ENCODE peak calls at places on chromosome 13, in nine cellular contexts. One of them, this sample, is unnamed.
A peak's percentile ranks its signal among the peaks of the same experiment; 100 is the strongest.

GRCh38 chr13:111938743-111939142 is 128.2 kb upstream of the SOX1 start:
- DNase-seq in coronary artery: no peak
- DNase-seq in CD8-positive, alpha-beta T cell: no peak
- DNase-seq in GM23338: no peak
- DNase-seq in PC-9: no peak
- DNase-seq in BJ: no peak
- DNase-seq in uterus: no peak
- DNase-seq in cardiac fibroblast: no peak
- DNase-seq in breast epithelium: no peak
- DNase-seq in this sample: no peak

GRCh38 chr13:74464656-74465055 is 330.5 kb upstream of the KLF12 start:
- DNase-seq in coronary artery: no peak
- DNase-seq in breast epithelium: no peak
- DNase-seq in CD8-positive, alpha-beta T cell: no peak
- DNase-seq in BJ: no peak
- DNase-seq in PC-9: no peak
- DNase-seq in GM23338: no peak
- DNase-seq in cardiac fibroblast: peak; percentile 11
- DNase-seq in uterus: no peak
- DNase-seq in this sample: no peak

GRCh38 chr13:91946498-91947070 is 548.2 kb downstream of the GPC5 start:
- DNase-seq in coronary artery: no peak
- DNase-seq in CD8-positive, alpha-beta T cell: no peak
- DNase-seq in GM23338: peak; percentile 78
- DNase-seq in breast epithelium: no peak
- DNase-seq in BJ: no peak
- DNase-seq in uterus: no peak
- DNase-seq in PC-9: no peak
- DNase-seq in cardiac fibroblast: peak; percentile 21
- DNase-seq in this sample: no peak

GRCh38 chr13:73952683-73953082 is 181.5 kb downstream of the KLF12 start:
- DNase-seq in PC-9: no peak
- DNase-seq in CD8-positive, alpha-beta T cell: no peak
- DNase-seq in coronary artery: no peak
- DNase-seq in uterus: no peak
- DNase-seq in BJ: no peak
- DNase-seq in cardiac fibroblast: no peak
- DNase-seq in GM23338: no peak
- DNase-seq in breast epithelium: no peak
- DNase-seq in this sample: no peak

GRCh38 chr13:69856331-69856730 is 251.3 kb upstream of the ATXN8OS start:
- DNase-seq in CD8-positive, alpha-beta T cell: no peak
- DNase-seq in coronary artery: no peak
- DNase-seq in breast epithelium: no peak
- DNase-seq in uterus: no peak
- DNase-seq in PC-9: peak; percentile 2
- DNase-seq in cardiac fibroblast: no peak
- DNase-seq in GM23338: peak; percentile 83
- DNase-seq in BJ: no peak
- DNase-seq in this sample: no peak

GRCh38 chr13:43830481-43830873 is 43.7 kb upstream of the ENOX1 start:
- DNase-seq in uterus: no peak
- DNase-seq in PC-9: no peak
- DNase-seq in CD8-positive, alpha-beta T cell: no peak
- DNase-seq in breast epithelium: no peak
- DNase-seq in coronary artery: no peak
- DNase-seq in cardiac fibroblast: peak; percentile 89
- DNase-seq in GM23338: no peak
- DNase-seq in BJ: peak; percentile 53
- DNase-seq in this sample: no peak

GRCh38 chr13:44404261-44405139 is 30.9 kb downstream of the SERP2 start:
- DNase-seq in GM23338: peak; percentile 46
- DNase-seq in breast epithelium: peak; percentile 33
- DNase-seq in CD8-positive, alpha-beta T cell: no peak
- DNase-seq in PC-9: no peak
- DNase-seq in cardiac fibroblast: no peak
- DNase-seq in coronary artery: no peak
- DNase-seq in uterus: no peak
- DNase-seq in BJ: no peak
- DNase-seq in this sample: no peak

GRCh38 chr13:59774511-59774911 is 389.2 kb downstream of the DIAPH3 start:
- DNase-seq in coronary artery: no peak
- DNase-seq in CD8-positive, alpha-beta T cell: no peak
- DNase-seq in GM23338: peak; percentile 30
- DNase-seq in uterus: no peak
- DNase-seq in BJ: peak; percentile 48
- DNase-seq in breast epithelium: peak; percentile 18
- DNase-seq in PC-9: no peak
- DNase-seq in cardiac fibroblast: peak; percentile 63
- DNase-seq in this sample: no peak

GRCh38 chr13:44368062-44368591 is 5.5 kb upstream of the SERP2 start:
- DNase-seq in CD8-positive, alpha-beta T cell: no peak
- DNase-seq in cardiac fibroblast: no peak
- DNase-seq in uterus: no peak
- DNase-seq in breast epithelium: no peak
- DNase-seq in PC-9: no peak
- DNase-seq in coronary artery: no peak
- DNase-seq in GM23338: no peak
- DNase-seq in BJ: peak; percentile 78
- DNase-seq in this sample: no peak

GRCh38 chr13:82717249-82717648 is 1165.0 kb downstream of the SLITRK1 start:
- DNase-seq in CD8-positive, alpha-beta T cell: no peak
- DNase-seq in breast epithelium: no peak
- DNase-seq in BJ: peak; percentile 12
- DNase-seq in cardiac fibroblast: peak; percentile 67
- DNase-seq in GM23338: no peak
- DNase-seq in PC-9: no peak
- DNase-seq in coronary artery: no peak
- DNase-seq in uterus: no peak
- DNase-seq in this sample: no peak

GRCh38 chr13:106033634-106034033 is 501.8 kb downstream of the EFNB2 start:
- DNase-seq in uterus: no peak
- DNase-seq in BJ: no peak
- DNase-seq in CD8-positive, alpha-beta T cell: no peak
- DNase-seq in cardiac fibroblast: peak; percentile 81
- DNase-seq in PC-9: no peak
- DNase-seq in breast epithelium: no peak
- DNase-seq in GM23338: peak; percentile 4
- DNase-seq in coronary artery: no peak
- DNase-seq in this sample: no peak

GRCh38 chr13:74132768-74133656 is 1.2 kb downstream of the KLF12 start:
- DNase-seq in cardiac fibroblast: peak; percentile 68
- DNase-seq in coronary artery: peak; percentile 75
- DNase-seq in uterus: peak; percentile 24
- DNase-seq in CD8-positive, alpha-beta T cell: peak; percentile 52
- DNase-seq in breast epithelium: no peak
- DNase-seq in BJ: no peak
- DNase-seq in GM23338: peak; percentile 68
- DNase-seq in PC-9: no peak
- DNase-seq in this sample: no peak

GRCh38 chr13:51071493-51071892 is 39.6 kb downstream of the C13orf42 start:
- DNase-seq in BJ: no peak
- DNase-seq in breast epithelium: no peak
- DNase-seq in cardiac fibroblast: no peak
- DNase-seq in coronary artery: no peak
- DNase-seq in GM23338: peak; percentile 31
- DNase-seq in CD8-positive, alpha-beta T cell: no peak
- DNase-seq in uterus: no peak
- DNase-seq in PC-9: no peak
- DNase-seq in this sample: no peak
- H3K4me3 ChIP-seq in BJ: no peak overlapping the region
- H3K4me3 ChIP-seq in breast epithelium: no peak overlapping the region
- H3K4me3 ChIP-seq in cardiac fibroblast: no peak overlapping the region
- H3K4me3 ChIP-seq in coronary artery: no peak overlapping the region
- H3K4me3 ChIP-seq in GM23338: no peak overlapping the region
- H3K4me3 ChIP-seq in CD8-positive, alpha-beta T cell: no peak overlapping the region
- H3K4me3 ChIP-seq in uterus: no peak overlapping the region
- H3K4me3 ChIP-seq in PC-9: no peak overlapping the region
- H3K4me3 ChIP-seq in this sample: no peak overlapping the region

GRCh38 chr13:20090349-20090748 is 70.5 kb downstream of the GJA3 start:
- DNase-seq in cardiac fibroblast: peak; percentile 20
- DNase-seq in PC-9: no peak
- DNase-seq in CD8-positive, alpha-beta T cell: no peak
- DNase-seq in GM23338: no peak
- DNase-seq in breast epithelium: no peak
- DNase-seq in BJ: no peak
- DNase-seq in coronary artery: no peak
- DNase-seq in uterus: no peak
- DNase-seq in this sample: no peak
- TF ChIP-seq CTCF in cardiac fibroblast: no peak
- TF ChIP-seq CTCF in PC-9: peak; percentile 49
- TF ChIP-seq CTCF in CD8-positive, alpha-beta T cell: peak; percentile 21
- TF ChIP-seq CTCF in GM23338: peak; percentile 23
- TF ChIP-seq CTCF in breast epithelium: no peak
- TF ChIP-seq CTCF in BJ: peak; percentile 4
- TF ChIP-seq CTCF in coronary artery: no peak
- TF ChIP-seq CTCF in uterus: no peak
- TF ChIP-seq CTCF in this sample: no peak

DNA sequence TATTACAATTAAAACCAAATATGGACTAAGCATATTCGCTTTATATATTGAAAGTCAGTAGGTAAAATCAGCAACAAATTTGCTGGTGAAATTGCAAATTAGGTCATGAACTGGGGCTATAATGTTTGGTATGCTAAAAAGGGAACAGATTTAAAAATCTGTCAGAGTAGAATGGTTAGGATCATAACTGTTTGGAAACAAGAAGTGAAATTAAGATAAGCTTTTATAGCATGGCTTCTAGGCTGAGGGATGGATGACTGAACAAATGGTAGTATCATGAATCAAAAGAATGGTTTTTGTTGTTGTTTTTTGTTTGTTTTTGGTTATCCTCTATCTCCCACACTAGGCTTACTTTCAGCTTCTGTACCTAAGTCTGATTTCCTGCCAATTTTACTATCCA is 1090.4 kb downstream of the PCDH9 start:
- DNase-seq in uterus: no peak
- DNase-seq in breast epithelium: no peak
- DNase-seq in PC-9: no peak
- DNase-seq in CD8-positive, alpha-beta T cell: no peak
- DNase-seq in BJ: no peak
- DNase-seq in coronary artery: no peak
- DNase-seq in cardiac fibroblast: no peak
- DNase-seq in GM23338: no peak
- DNase-seq in this sample: no peak
- H3K4me3 ChIP-seq in uterus: no peak overlapping the region
- H3K4me3 ChIP-seq in breast epithelium: no peak overlapping the region
- H3K4me3 ChIP-seq in PC-9: no peak overlapping the region
- H3K4me3 ChIP-seq in CD8-positive, alpha-beta T cell: no peak overlapping the region
- H3K4me3 ChIP-seq in BJ: no peak overlapping the region
- H3K4me3 ChIP-seq in coronary artery: no peak overlapping the region
- H3K4me3 ChIP-seq in cardiac fibroblast: no peak overlapping the region
- H3K4me3 ChIP-seq in GM23338: no peak overlapping the region
- H3K4me3 ChIP-seq in this sample: no peak overlapping the region

DNA sequence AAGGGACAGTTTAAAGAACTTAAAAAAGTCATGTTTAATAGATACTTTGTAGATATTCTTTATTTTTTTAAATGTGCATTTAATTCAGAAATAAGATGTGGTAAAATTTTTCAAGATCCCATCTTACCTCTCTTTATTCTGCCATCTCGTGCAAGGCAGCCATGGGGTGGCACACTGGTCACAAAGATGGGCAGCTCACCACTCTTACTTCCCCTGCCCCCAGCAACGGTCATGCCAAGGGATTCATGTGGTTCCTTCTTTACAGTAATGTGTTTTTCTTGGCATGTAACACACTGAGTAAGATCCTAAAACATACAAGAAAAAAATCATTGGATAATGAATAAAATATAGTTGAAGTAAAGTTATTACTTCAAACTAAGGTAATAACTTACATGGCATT is 64.2 kb downstream of the LNX2 start:
- DNase-seq in CD8-positive, alpha-beta T cell: no peak
- DNase-seq in PC-9: no peak
- DNase-seq in cardiac fibroblast: peak; percentile 78
- DNase-seq in coronary artery: no peak
- DNase-seq in BJ: no peak
- DNase-seq in breast epithelium: no peak
- DNase-seq in GM23338: no peak
- DNase-seq in uterus: no peak
- DNase-seq in this sample: no peak
- TF ChIP-seq CTCF in CD8-positive, alpha-beta T cell: no peak
- TF ChIP-seq CTCF in PC-9: no peak
- TF ChIP-seq CTCF in cardiac fibroblast: no peak
- TF ChIP-seq CTCF in coronary artery: no peak
- TF ChIP-seq CTCF in BJ: no peak
- TF ChIP-seq CTCF in breast epithelium: no peak
- TF ChIP-seq CTCF in GM23338: no peak
- TF ChIP-seq CTCF in uterus: no peak
- TF ChIP-seq CTCF in this sample: no peak

GRCh38 chr13:29886446-29886845 is 36.0 kb upstream of the UBL3 start:
- DNase-seq in GM23338: no peak
- DNase-seq in uterus: no peak
- DNase-seq in CD8-positive, alpha-beta T cell: peak; percentile 41
- DNase-seq in BJ: no peak
- DNase-seq in breast epithelium: no peak
- DNase-seq in PC-9: no peak
- DNase-seq in cardiac fibroblast: no peak
- DNase-seq in coronary artery: no peak
- DNase-seq in this sample: no peak
- H3K4me3 ChIP-seq in GM23338: no peak overlapping the region
- H3K4me3 ChIP-seq in uterus: no peak overlapping the region
- H3K4me3 ChIP-seq in CD8-positive, alpha-beta T cell: no peak overlapping the region
- H3K4me3 ChIP-seq in BJ: no peak overlapping the region
- H3K4me3 ChIP-seq in breast epithelium: no peak overlapping the region
- H3K4me3 ChIP-seq in PC-9: no peak overlapping the region
- H3K4me3 ChIP-seq in cardiac fibroblast: no peak overlapping the region
- H3K4me3 ChIP-seq in coronary artery: no peak overlapping the region
- H3K4me3 ChIP-seq in this sample: no peak overlapping the region

GRCh38 chr13:101150998-101151397 is 265.3 kb downstream of the NALCN start:
- DNase-seq in uterus: no peak
- DNase-seq in CD8-positive, alpha-beta T cell: no peak
- DNase-seq in cardiac fibroblast: no peak
- DNase-seq in breast epithelium: no peak
- DNase-seq in BJ: no peak
- DNase-seq in coronary artery: no peak
- DNase-seq in GM23338: no peak
- DNase-seq in PC-9: no peak
- DNase-seq in this sample: no peak

GRCh38 chr13:101157261-101157660 is 259.0 kb downstream of the NALCN start:
- DNase-seq in GM23338: peak; percentile 33
- DNase-seq in cardiac fibroblast: no peak
- DNase-seq in coronary artery: no peak
- DNase-seq in CD8-positive, alpha-beta T cell: no peak
- DNase-seq in BJ: no peak
- DNase-seq in PC-9: peak; percentile 8
- DNase-seq in breast epithelium: no peak
- DNase-seq in uterus: no peak
- DNase-seq in this sample: no peak

GRCh38 chr13:101152184-101152583 is 264.1 kb downstream of the NALCN start:
- DNase-seq in coronary artery: no peak
- DNase-seq in uterus: no peak
- DNase-seq in breast epithelium: no peak
- DNase-seq in cardiac fibroblast: no peak
- DNase-seq in BJ: no peak
- DNase-seq in CD8-positive, alpha-beta T cell: no peak
- DNase-seq in PC-9: no peak
- DNase-seq in GM23338: no peak
- DNase-seq in this sample: no peak

DNA sequence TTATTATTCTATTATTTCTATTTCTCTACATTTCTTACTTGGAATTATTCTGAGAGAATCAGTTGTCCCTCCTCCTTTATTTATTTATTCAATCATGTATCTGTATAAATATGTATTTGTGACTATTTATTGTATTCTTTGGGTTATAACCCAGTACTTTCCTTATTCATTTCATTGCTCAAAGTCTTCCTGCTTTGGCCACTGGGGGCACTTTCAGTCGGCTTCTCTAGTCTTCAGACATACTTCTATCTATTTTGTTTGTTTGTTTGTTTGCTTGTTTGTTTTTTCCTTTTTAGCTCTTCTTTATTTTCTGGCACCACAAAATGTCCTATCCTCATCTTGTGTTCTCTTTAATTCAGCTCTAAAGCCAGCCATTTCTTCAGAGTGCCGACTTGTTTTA is 260.4 kb downstream of the NALCN start:
- DNase-seq in BJ: no peak
- DNase-seq in coronary artery: no peak
- DNase-seq in cardiac fibroblast: no peak
- DNase-seq in breast epithelium: no peak
- DNase-seq in CD8-positive, alpha-beta T cell: no peak
- DNase-seq in PC-9: no peak
- DNase-seq in uterus: no peak
- DNase-seq in GM23338: peak; percentile 53
- DNase-seq in this sample: no peak
- TF ChIP-seq CTCF in BJ: peak; percentile 48
- TF ChIP-seq CTCF in coronary artery: no peak
- TF ChIP-seq CTCF in cardiac fibroblast: peak; percentile 55
- TF ChIP-seq CTCF in breast epithelium: no peak
- TF ChIP-seq CTCF in CD8-positive, alpha-beta T cell: peak; percentile 37
- TF ChIP-seq CTCF in PC-9: peak; percentile 66
- TF ChIP-seq CTCF in uterus: no peak
- TF ChIP-seq CTCF in GM23338: peak; percentile 79
- TF ChIP-seq CTCF in this sample: peak; percentile 54